ENCODE peak calls at places on chromosomes 1 and 21, in five cellular contexts. One of them, this sample, is unnamed.

GRCh38 chr1:8120693-8121260 is 94.7 kb upstream of the ERRFI1 start:
- DNase-seq in tibial nerve: no peak
- DNase-seq in DND-41: no peak
- DNase-seq in GM13976: no peak
- DNase-seq in brain microvascular endothelial cell: no peak
- DNase-seq in this sample: no peak

GRCh38 chr1:89573410-89573809 is 48.8 kb downstream of the LRRC8B start:
- DNase-seq in GM13976: no peak
- DNase-seq in DND-41: no peak
- DNase-seq in tibial nerve: no peak
- DNase-seq in brain microvascular endothelial cell: no peak
- DNase-seq in this sample: no peak

GRCh38 chr1:153733970-153734369 is 6.1 kb downstream of the INTS3 start:
- DNase-seq in tibial nerve: no peak
- DNase-seq in DND-41: no peak
- DNase-seq in brain microvascular endothelial cell: no peak
- DNase-seq in GM13976: no peak
- DNase-seq in this sample: no peak

GRCh38 chr1:14055442-14056225 is 355.6 kb downstream of the PRDM2 start:
- DNase-seq in brain microvascular endothelial cell: no peak
- DNase-seq in tibial nerve: no peak
- DNase-seq in DND-41: no peak
- DNase-seq in GM13976: no peak
- DNase-seq in this sample: no peak

GRCh38 chr1:150537732-150538684 is 11.2 kb upstream of the ADAMTSL4 start:
- DNase-seq in DND-41: no peak
- DNase-seq in tibial nerve: no peak
- DNase-seq in GM13976: no peak
- DNase-seq in brain microvascular endothelial cell: peak; percentile 72
- DNase-seq in this sample: no peak

GRCh38 chr1:67041836-67042503 is 12.0 kb downstream of the SLC35D1 start:
- DNase-seq in tibial nerve: no peak
- DNase-seq in GM13976: no peak
- DNase-seq in DND-41: no peak
- DNase-seq in brain microvascular endothelial cell: no peak
- DNase-seq in this sample: no peak

GRCh38 chr1:218636548-218636947 is 291.4 kb downstream of the TGFB2 start:
- DNase-seq in GM13976: no peak
- DNase-seq in brain microvascular endothelial cell: peak; percentile 69
- DNase-seq in tibial nerve: no peak
- DNase-seq in DND-41: no peak
- DNase-seq in this sample: no peak

GRCh38 chr1:108643492-108644333 is 17.2 kb downstream of the HENMT1 start:
- DNase-seq in brain microvascular endothelial cell: peak; percentile 61
- DNase-seq in DND-41: peak; percentile 49
- DNase-seq in GM13976: peak; percentile 69
- DNase-seq in tibial nerve: no peak
- DNase-seq in this sample: no peak

GRCh38 chr1:37849480-37849879 is 9.9 kb downstream of the MTF1 start:
- DNase-seq in tibial nerve: no peak
- DNase-seq in DND-41: no peak
- DNase-seq in brain microvascular endothelial cell: no peak
- DNase-seq in GM13976: no peak
- DNase-seq in this sample: no peak

GRCh38 chr1:237570530-237570929 is 320.2 kb downstream of the ZP4 start:
- DNase-seq in DND-41: no peak
- DNase-seq in brain microvascular endothelial cell: no peak
- DNase-seq in GM13976: no peak
- DNase-seq in tibial nerve: no peak
- DNase-seq in this sample: no peak

GRCh38 chr1:43453442-43454269 is at the start of gene HYI:
- DNase-seq in brain microvascular endothelial cell: peak; percentile 80
- DNase-seq in DND-41: peak; percentile 89
- DNase-seq in GM13976: peak; percentile 83
- DNase-seq in tibial nerve: peak; percentile 70
- DNase-seq in this sample: peak; percentile 83

GRCh38 chr1:109423498-109423897 is 2.8 kb downstream of the PSMA5 start:
- DNase-seq in DND-41: no peak
- DNase-seq in brain microvascular endothelial cell: no peak
- DNase-seq in tibial nerve: no peak
- DNase-seq in GM13976: no peak
- DNase-seq in this sample: no peak

GRCh38 chr1:4962836-4963235 is 308.4 kb downstream of the AJAP1 start:
- DNase-seq in brain microvascular endothelial cell: no peak
- DNase-seq in DND-41: no peak
- DNase-seq in tibial nerve: no peak
- DNase-seq in GM13976: no peak
- DNase-seq in this sample: no peak

GRCh38 chr21:30463713-30464112 is 16.5 kb downstream of the KRTAP19-1 start:
- DNase-seq in tibial nerve: no peak
- DNase-seq in brain microvascular endothelial cell: no peak
- DNase-seq in DND-41: no peak
- DNase-seq in GM13976: no peak
- DNase-seq in this sample: no peak

GRCh38 chr21:35217504-35218060 is 168.5 kb upstream of the RUNX1 start:
- DNase-seq in DND-41: no peak
- DNase-seq in brain microvascular endothelial cell: peak; percentile 86
- DNase-seq in tibial nerve: no peak
- DNase-seq in GM13976: no peak
- DNase-seq in this sample: no peak

GRCh38 chr21:39114871-39115658 is 68.2 kb downstream of the PSMG1 start:
- DNase-seq in tibial nerve: no peak
- DNase-seq in GM13976: no peak
- DNase-seq in brain microvascular endothelial cell: peak; percentile 48
- DNase-seq in DND-41: no peak
- DNase-seq in this sample: no peak

GRCh38 chr21:43787180-43787533 is 2.2 kb upstream of the RRP1 start:
- DNase-seq in tibial nerve: no peak
- DNase-seq in GM13976: no peak
- DNase-seq in brain microvascular endothelial cell: no peak
- DNase-seq in DND-41: no peak
- DNase-seq in this sample: no peak

GRCh38 chr1:160777486-160778089 is 18.4 kb upstream of the LY9 start:
- DNase-seq in brain microvascular endothelial cell: no peak
- DNase-seq in tibial nerve: no peak
- DNase-seq in GM13976: peak; percentile 52
- DNase-seq in DND-41: peak; percentile 60
- DNase-seq in this sample: no peak

DNA sequence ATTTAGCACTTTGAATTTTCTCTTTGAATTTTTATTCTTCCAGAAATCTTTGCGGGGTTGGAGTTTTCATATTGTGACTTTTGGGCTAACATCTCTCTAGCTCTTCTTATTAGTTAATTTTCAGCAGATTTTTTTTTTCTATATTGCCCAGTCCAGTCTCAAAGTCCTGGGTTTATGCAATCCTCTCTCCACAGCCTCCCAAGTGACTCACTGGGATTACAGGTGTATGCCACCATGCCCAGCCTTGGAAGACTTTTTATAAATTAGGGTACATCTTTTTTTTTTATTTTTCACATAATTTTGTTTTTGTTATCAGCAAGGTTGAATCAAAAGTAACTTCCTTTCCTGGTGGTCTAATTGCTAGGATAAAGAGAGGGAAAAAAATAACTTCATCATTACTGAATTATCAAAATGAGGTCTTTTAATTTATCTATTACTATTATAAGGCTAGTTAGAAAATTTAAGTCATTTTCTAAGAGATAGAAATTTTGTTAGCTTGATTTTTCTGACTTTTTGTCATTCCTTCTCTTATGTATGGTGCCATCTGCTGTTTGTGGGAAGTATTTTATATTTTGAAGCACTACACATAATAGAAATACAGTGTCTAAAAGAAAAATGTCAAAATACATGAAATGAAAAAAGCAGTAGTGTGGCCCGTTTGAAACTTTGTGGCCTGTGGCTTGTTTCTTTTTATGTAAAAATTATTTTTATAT is 273.4 kb upstream of the CACYBP start:
- DNase-seq in brain microvascular endothelial cell: no peak
- DNase-seq in tibial nerve: no peak
- DNase-seq in GM13976: no peak
- DNase-seq in DND-41: no peak
- DNase-seq in this sample: no peak
- TF ChIP-seq CTCF in brain microvascular endothelial cell: peak; percentile 32
- TF ChIP-seq CTCF in tibial nerve: peak; percentile 28
- TF ChIP-seq CTCF in GM13976: peak; percentile 25
- TF ChIP-seq CTCF in DND-41: peak; percentile 58
- TF ChIP-seq CTCF in this sample: peak; percentile 80

GRCh38 chr1:184387069-184387870 is 441 bp downstream of the C1orf21 start:
- DNase-seq in GM13976: peak; percentile 43
- DNase-seq in tibial nerve: no peak
- DNase-seq in DND-41: peak; percentile 61
- DNase-seq in brain microvascular endothelial cell: peak; percentile 5
- DNase-seq in this sample: no peak

GRCh38 chr1:184389446-184389845 is 2.6 kb downstream of the C1orf21 start:
- DNase-seq in GM13976: no peak
- DNase-seq in brain microvascular endothelial cell: no peak
- DNase-seq in tibial nerve: no peak
- DNase-seq in DND-41: no peak
- DNase-seq in this sample: no peak

GRCh38 chr1:184388671-184389292 is 2.0 kb downstream of the C1orf21 start:
- DNase-seq in brain microvascular endothelial cell: no peak
- DNase-seq in tibial nerve: no peak
- DNase-seq in DND-41: no peak
- DNase-seq in GM13976: no peak
- DNase-seq in this sample: no peak

GRCh38 chr1:184386271-184387068 is at the start of gene C1orf21:
- DNase-seq in DND-41: peak; percentile 85
- DNase-seq in brain microvascular endothelial cell: peak; percentile 78
- DNase-seq in tibial nerve: peak; percentile 86
- DNase-seq in GM13976: peak; percentile 90
- DNase-seq in this sample: peak; percentile 93

DNA sequence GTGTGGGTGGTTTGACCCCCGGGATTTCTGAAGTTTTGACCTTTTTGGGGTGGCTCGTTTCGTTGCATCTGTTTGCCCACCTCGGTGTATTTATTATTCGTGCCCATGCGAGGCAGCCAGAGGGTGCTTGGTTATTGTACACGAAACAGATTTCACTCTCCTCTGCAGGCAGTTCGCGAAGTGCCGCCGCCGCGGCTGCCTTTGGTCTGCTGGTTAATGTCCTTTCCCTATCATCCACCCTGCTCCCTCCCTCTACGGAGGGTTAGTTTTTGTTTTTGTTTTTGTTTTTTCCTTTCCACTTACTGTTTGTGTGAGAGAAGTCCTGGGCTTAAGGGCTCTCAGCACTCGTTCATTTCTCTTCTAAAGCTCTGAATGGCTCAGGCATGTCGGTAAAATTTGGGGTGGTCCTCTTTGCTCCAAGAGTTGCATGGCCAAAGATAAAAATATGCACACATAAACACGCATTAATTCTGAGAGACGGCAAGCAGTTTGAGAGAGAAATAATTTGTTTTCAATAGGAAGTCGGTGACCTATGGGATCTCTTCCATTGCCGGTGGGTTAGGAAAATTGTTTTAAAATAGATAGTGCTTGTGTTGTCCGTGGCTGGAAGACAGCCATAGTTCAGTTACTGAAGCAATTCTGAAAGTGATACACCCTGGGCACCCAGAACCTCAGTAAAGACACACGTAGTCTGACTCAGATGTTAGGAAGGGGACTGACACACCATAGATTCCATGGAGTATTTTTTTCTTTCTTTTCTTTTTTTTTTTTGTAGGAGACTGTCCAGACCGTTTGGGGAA is 1.2 kb downstream of the C1orf21 start:
- DNase-seq in brain microvascular endothelial cell: peak; percentile 71
- DNase-seq in tibial nerve: no peak
- DNase-seq in DND-41: no peak
- DNase-seq in GM13976: peak; percentile 21
- DNase-seq in this sample: no peak
- TF ChIP-seq CTCF in brain microvascular endothelial cell: peak; percentile 3
- TF ChIP-seq CTCF in tibial nerve: no peak
- TF ChIP-seq CTCF in DND-41: no peak
- TF ChIP-seq CTCF in GM13976: no peak
- TF ChIP-seq CTCF in this sample: no peak

DNA sequence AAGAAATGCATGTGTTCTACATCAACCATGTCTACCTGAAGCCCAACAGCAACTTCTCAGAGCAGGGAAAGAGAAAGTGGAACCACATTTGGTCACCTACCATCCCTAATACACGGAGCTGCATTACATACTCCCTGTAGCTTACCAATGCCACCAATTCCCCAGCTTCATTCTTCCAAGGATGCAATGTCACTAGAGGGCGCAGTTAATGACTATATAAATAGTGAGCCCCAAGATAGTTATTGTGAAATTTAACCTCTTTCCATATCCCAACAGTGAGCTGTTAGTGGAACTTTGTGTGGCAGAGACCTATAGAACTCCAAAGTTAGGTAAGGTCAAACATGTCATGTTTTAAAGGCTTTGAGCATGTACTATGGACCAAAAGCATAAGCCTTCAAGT is 618.3 kb downstream of the SMYD3 start:
- DNase-seq in tibial nerve: no peak
- DNase-seq in GM13976: no peak
- DNase-seq in DND-41: no peak
- DNase-seq in brain microvascular endothelial cell: peak; percentile 43
- DNase-seq in this sample: no peak
- TF ChIP-seq CTCF in tibial nerve: no peak
- TF ChIP-seq CTCF in GM13976: peak; percentile 30
- TF ChIP-seq CTCF in DND-41: peak; percentile 42
- TF ChIP-seq CTCF in brain microvascular endothelial cell: peak; percentile 47
- TF ChIP-seq CTCF in this sample: peak; percentile 42

GRCh38 chr1:54367613-54368012 is 38.6 kb downstream of the SSBP3 start:
- DNase-seq in tibial nerve: no peak
- DNase-seq in GM13976: no peak
- DNase-seq in brain microvascular endothelial cell: no peak
- DNase-seq in DND-41: no peak
- DNase-seq in this sample: no peak

GRCh38 chr1:54371038-54371935 is 34.9 kb downstream of the SSBP3 start:
- DNase-seq in tibial nerve: no peak
- DNase-seq in DND-41: no peak
- DNase-seq in GM13976: no peak
- DNase-seq in brain microvascular endothelial cell: no peak
- DNase-seq in this sample: no peak

GRCh38 chr1:54372978-54373377 is 33.2 kb downstream of the SSBP3 start:
- DNase-seq in tibial nerve: no peak
- DNase-seq in brain microvascular endothelial cell: no peak
- DNase-seq in DND-41: no peak
- DNase-seq in GM13976: peak; percentile 57
- DNase-seq in this sample: no peak

GRCh38 chr1:54371936-54372385 is 34.2 kb downstream of the SSBP3 start:
- DNase-seq in GM13976: no peak
- DNase-seq in DND-41: no peak
- DNase-seq in brain microvascular endothelial cell: no peak
- DNase-seq in tibial nerve: no peak
- DNase-seq in this sample: no peak

DNA sequence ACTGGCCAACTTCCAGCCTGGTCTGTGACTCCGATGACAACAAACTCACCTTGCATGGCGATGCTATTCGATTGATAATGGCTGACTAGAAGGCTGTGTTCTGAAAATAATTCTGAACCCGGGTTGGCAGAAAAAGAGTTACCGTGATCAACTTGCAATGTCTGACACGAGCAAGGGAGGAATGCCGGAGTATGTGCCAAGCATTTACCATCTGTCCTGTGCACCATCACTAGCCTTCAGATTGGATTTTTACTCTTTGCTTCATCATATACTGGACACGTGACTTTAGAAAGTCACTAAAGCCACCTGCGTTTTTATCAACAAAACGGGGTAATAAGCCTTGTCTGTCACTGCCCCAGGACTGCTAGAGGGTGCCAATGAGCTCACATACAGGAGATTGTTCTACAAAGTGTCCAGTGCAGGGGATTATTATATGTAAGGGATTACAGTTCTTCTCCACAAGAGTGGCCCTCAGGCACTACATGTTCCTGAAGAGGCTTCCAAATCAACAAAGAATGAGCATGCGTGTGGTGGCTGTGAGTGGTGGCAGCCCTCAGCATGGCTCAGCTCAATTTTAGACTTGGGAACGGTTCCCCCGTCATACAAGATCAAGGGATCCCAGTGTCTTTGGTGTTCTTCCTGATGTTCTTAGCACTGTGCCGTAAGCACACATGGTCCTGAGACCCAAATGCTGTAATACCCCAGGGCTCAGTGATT is 35.7 kb downstream of the SSBP3 start:
- DNase-seq in tibial nerve: no peak
- DNase-seq in GM13976: no peak
- DNase-seq in DND-41: no peak
- DNase-seq in brain microvascular endothelial cell: no peak
- DNase-seq in this sample: no peak
- TF ChIP-seq CTCF in tibial nerve: no peak
- TF ChIP-seq CTCF in GM13976: no peak
- TF ChIP-seq CTCF in DND-41: no peak
- TF ChIP-seq CTCF in brain microvascular endothelial cell: no peak
- TF ChIP-seq CTCF in this sample: no peak